ENCODE peak calls at places on chromosomes 6 and 20, in four cellular contexts. W, Y, D and Q are unnamed samples.
A peak's percentile ranks its signal among the peaks of the same experiment; 100 is the strongest.

GRCh38 chr6:133179483-133179882 is 61.7 kb upstream of the EYA4 start:
- DNase-seq in W (no peak), Y (no peak), D (no peak), Q (no peak)

GRCh38 chr6:147063469-147064031 is 140.7 kb upstream of the STXBP5 start:
- DNase-seq in W (peak; percentile 75), Y (peak; percentile 94), D (no peak), Q (no peak)

GRCh38 chr6:91462236-91462635 is 875.4 kb upstream of the MAP3K7 start:
- DNase-seq in W (no peak), Y (peak; percentile 83), D (no peak), Q (no peak)

GRCh38 chr20:57374931-57375651 is 16.1 kb upstream of the RBM38 start:
- DNase-seq in W (no peak), Y (no peak), D (no peak), Q (no peak)

GRCh38 chr6:168880271-168880670 is 373.4 kb downstream of the THBS2 start:
- DNase-seq in W (no peak), Y (no peak), D (no peak), Q (no peak)

GRCh38 chr20:54321688-54322087 is 113.8 kb downstream of the PFDN4 start:
- DNase-seq in W (no peak), Y (no peak), D (no peak), Q (peak; percentile 64)

GRCh38 chr6:155528982-155529453 is 73.4 kb upstream of the NOX3 start:
- DNase-seq in W (peak; percentile 97), Y (peak; percentile 91), D (peak; percentile 29), Q (peak; percentile 94)

GRCh38 chr20:37161830-37162549 is 17.1 kb upstream of the RPN2 start:
- DNase-seq in W (no peak), Y (no peak), D (no peak), Q (no peak)

GRCh38 chr6:116011520-116011919 is 49.2 kb downstream of the FRK start:
- DNase-seq in W (no peak), Y (no peak), D (no peak), Q (no peak)

GRCh38 chr20:44714701-44715494 is at the start of gene CCN5:
- DNase-seq in W (peak; percentile 85), Y (peak; percentile 76), D (peak; percentile 87), Q (peak; percentile 80)

GRCh38 chr6:54060286-54060685 is 51.0 kb upstream of the MLIP start:
- DNase-seq in W (peak; percentile 92), Y (peak; percentile 64), D (no peak), Q (peak; percentile 34)

GRCh38 chr6:167441653-167442644 is 117.1 kb downstream of the TTLL2 start:
- DNase-seq in W (no peak), Y (peak; percentile 4), D (peak; percentile 22), Q (no peak)

GRCh38 chr6:157688275-157688959 is 134.6 kb upstream of the SNX9 start:
- DNase-seq in W (no peak), Y (no peak), D (no peak), Q (no peak)

GRCh38 chr6:126117251-126117650 is 130.9 kb downstream of the TRMT11 start:
- DNase-seq in W (no peak), Y (no peak), D (no peak), Q (no peak)

GRCh38 chr6:45328523-45328922 is 393 bp downstream of the RUNX2 start:
- DNase-seq in W (no peak), Y (no peak), D (no peak), Q (no peak)

GRCh38 chr20:49282584-49283171 is 4.8 kb upstream of the ZNFX1 start:
- DNase-seq in W (no peak), Y (no peak), D (no peak), Q (no peak)

GRCh38 chr20:47749367-47749766 is 35.9 kb downstream of the SULF2 start:
- DNase-seq in W (peak; percentile 27), Y (peak; percentile 91), D (peak; percentile 47), Q (no peak)

GRCh38 chr20:46128310-46129151 is 10.4 kb downstream of the CD40 start:
- DNase-seq in W (peak; percentile 19), Y (peak; percentile 9), D (peak; percentile 24), Q (no peak)

GRCh38 chr6:107444277-107444676 is 15.1 kb downstream of the PDSS2 start:
- DNase-seq in W (no peak), Y (peak; percentile 30), D (no peak), Q (no peak)

GRCh38 chr6:79269877-79270276 is 35.4 kb upstream of the HMGN3 start:
- DNase-seq in W (peak; percentile 79), Y (peak; percentile 82), D (peak; percentile 37), Q (no peak)

GRCh38 chr6:75291331-75291730 is 6.7 kb upstream of the TMEM30A start:
- DNase-seq in W (no peak), Y (no peak), D (no peak), Q (no peak)

GRCh38 chr6:37131960-37132253 is 38.0 kb upstream of the PIM1 start:
- DNase-seq in W (no peak), Y (no peak), D (no peak), Q (no peak)

GRCh38 chr6:99521557-99522286 is 6.5 kb upstream of the USP45 start:
- DNase-seq in W (peak; percentile 79), Y (peak; percentile 64), D (no peak), Q (peak; percentile 19)

GRCh38 chr6:15066433-15067337 is 179.2 kb upstream of the JARID2 start:
- DNase-seq in W (peak; percentile 76), Y (peak; percentile 90), D (peak; percentile 54), Q (no peak)

GRCh38 chr6:31620586-31621319 is at the start of gene PRRC2A:
- DNase-seq in W (peak; percentile 61), Y (no peak), D (peak; percentile 81), Q (no peak)

GRCh38 chr20:16241911-16242310 is 331.3 kb downstream of the KIF16B start:
- DNase-seq in W (no peak), Y (no peak), D (no peak), Q (no peak)

GRCh38 chr6:150016324-150017185 is 8.8 kb downstream of the RAET1L start:
- DNase-seq in W (peak; percentile 77), Y (peak; percentile 35), D (peak; percentile 68), Q (no peak)

GRCh38 chr6:106973841-106974336 is 640 bp downstream of the CD24 start:
- DNase-seq in W (no peak), Y (peak; percentile 19), D (no peak), Q (no peak)

DNA sequence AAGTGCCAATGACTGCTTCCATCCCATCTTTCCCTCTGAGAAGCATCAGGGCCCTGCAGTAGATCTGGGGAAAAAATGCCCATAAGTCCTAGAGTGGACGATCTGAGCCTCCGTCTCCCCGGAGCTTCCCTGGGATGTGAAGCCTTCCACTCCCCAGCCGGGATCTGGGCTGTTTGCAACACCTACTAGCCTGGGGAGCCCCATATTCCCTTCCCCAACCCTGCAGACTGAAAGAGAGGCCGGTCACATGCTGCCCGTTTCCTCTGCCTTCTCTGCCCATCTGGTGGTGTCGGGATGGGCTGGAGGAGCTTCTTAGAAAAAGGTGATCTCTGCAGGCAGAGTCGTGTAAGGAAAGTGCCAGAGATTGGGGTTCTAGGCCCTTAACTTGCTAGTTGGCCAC is 1.1 kb downstream of the SNPH start:
- DNase-seq in W (no peak), Y (no peak), D (no peak), Q (no peak)
- H3K4me3 ChIP-seq in W (peak overlapping the region; percentile 72), Y (peak overlapping the region; percentile 81), D (peak overlapping the region; percentile 49), Q (peak overlapping the region; percentile 62)

GRCh38 chr6:96153775-96154174 is 138.0 kb downstream of the FUT9 start:
- DNase-seq in W (no peak), Y (peak; percentile 20), D (no peak), Q (no peak)
- TF ChIP-seq CTCF in W (no peak), Y (no peak), D (no peak), Q (peak; percentile 16)

DNA sequence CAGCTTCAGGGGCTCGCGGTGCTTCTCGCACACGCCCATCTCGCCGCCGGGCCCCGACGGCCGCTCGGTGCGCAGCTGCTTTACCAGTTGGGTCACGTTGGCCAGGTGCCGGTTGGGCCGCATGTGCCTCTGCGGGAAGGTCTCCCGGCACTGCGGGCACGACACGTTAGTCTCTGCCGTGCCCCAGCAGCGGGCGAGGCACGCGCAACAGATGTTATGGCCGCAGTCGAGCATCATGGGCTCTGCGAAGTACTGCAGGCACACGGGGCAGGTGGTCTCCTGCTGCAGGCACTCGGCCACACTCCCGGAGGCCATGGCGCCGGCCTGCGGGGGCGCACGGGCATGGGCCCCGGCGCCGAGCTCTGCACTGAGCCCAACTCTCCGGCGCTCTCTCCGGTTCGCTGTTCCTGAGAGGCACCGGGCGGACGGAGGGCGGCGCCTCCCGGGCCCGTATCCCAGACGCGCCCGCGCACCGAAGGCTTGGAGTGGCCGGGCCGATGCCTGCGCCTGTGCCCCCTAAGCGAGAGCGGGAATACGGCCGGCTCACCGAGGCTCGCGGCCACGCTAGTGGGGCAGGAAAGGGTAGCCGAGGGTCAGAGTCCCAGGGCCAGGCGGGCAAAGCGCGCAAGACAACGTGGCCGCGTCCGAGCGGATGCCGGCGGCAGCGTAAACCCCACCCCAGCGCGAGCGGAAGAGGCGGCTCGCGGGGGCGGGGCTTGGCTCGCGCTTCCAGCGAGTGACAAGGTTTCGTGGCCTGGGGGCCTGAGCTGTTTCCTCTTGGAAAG is at the start of gene TRIM27:
- DNase-seq in W (peak; percentile 78), Y (peak; percentile 83), D (peak; percentile 92), Q (no peak)
- H3K4me3 ChIP-seq in W (peak within 1 kb of the TSS; percentile 94), Y (peak within 1 kb of the TSS; percentile 96), D (peak within 1 kb of the TSS; percentile 99), Q (peak within 1 kb of the TSS; percentile 95)

GRCh38 chr6:162195441-162195840 is 532.1 kb downstream of the PRKN start:
- DNase-seq in W (no peak), Y (no peak), D (no peak), Q (no peak)

GRCh38 chr6:162198072-162198471 is 529.5 kb downstream of the PRKN start:
- DNase-seq in W (no peak), Y (no peak), D (no peak), Q (no peak)

GRCh38 chr6:162200945-162201692 is 526.4 kb downstream of the PRKN start:
- DNase-seq in W (no peak), Y (no peak), D (no peak), Q (no peak)

GRCh38 chr6:162200036-162200435 is 527.5 kb downstream of the PRKN start:
- DNase-seq in W (no peak), Y (no peak), D (no peak), Q (no peak)

DNA sequence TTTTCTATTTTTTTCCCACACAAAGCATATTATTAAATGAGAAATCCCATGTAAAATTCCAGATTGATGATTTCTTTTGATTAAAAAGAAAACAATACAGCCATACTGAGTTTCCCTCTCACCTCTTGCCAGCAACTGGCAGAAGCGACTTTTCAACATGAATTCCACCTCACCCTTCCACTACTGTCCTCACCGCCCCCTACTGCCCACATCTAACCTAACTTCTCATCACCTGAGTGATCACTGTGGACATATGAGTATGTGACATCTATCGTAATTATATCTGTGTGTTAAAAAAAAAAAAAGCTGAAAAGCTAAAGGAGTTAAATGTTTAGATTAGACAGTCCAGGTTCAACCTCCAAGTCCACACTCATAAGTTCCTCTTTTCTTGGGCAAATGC is 528.6 kb downstream of the PRKN start:
- DNase-seq in W (no peak), Y (no peak), D (no peak), Q (no peak)
- TF ChIP-seq CTCF in W (no peak), Y (no peak), D (no peak), Q (peak; percentile 25)